ENCODE peak calls at places on chromosomes 4 and X, in five cellular contexts. A, W, E, V and L are unnamed samples.
A peak's percentile ranks its signal among the peaks of the same experiment; 100 is the strongest.

GRCh38 chr4:6894086-6894478 is 15.5 kb upstream of the TBC1D14 start:
- DNase-seq in V (no peak), A (no peak), W (peak; percentile 28), E (no peak), L (no peak)

GRCh38 chrX:17590892-17591740 is 146.2 kb upstream of the SCML1 start:
- DNase-seq in V (peak; percentile 80), A (no peak), W (no peak), E (no peak), L (no peak)

GRCh38 chr4:79455216-79455615 is 47.2 kb upstream of the GK2 start:
- DNase-seq in V (no peak), A (no peak), E (no peak), W (no peak), L (no peak)

GRCh38 chr4:162841769-162842168 is 324.9 kb downstream of the NAF1 start:
- DNase-seq in A (no peak), V (no peak), E (no peak), W (no peak), L (no peak)

GRCh38 chrX:119617511-119618164 is 11.4 kb upstream of the NKRF start:
- DNase-seq in E (no peak), V (no peak), A (no peak), W (no peak), L (no peak)

GRCh38 chr4:9926591-9926990 is 94.7 kb downstream of the SLC2A9 start:
- DNase-seq in A (no peak), E (no peak), W (no peak), V (no peak), L (no peak)

GRCh38 chr4:36547383-36547782 is 266.0 kb downstream of the DTHD1 start:
- DNase-seq in A (no peak), V (no peak), E (no peak), W (no peak), L (no peak)

GRCh38 chr4:68218044-68218443 is 27.4 kb downstream of the TMPRSS11B start:
- DNase-seq in A (no peak), V (no peak), E (no peak), W (no peak), L (no peak)

GRCh38 chr4:53168237-53168636 is 197.6 kb downstream of the SCFD2 start:
- DNase-seq in A (no peak), E (no peak), W (no peak), V (no peak), L (no peak)

GRCh38 chr4:150782921-150783320 is 201.0 kb downstream of the MAB21L2 start:
- DNase-seq in W (no peak), A (no peak), V (peak; percentile 13), E (no peak), L (no peak)

GRCh38 chr4:105620640-105621323 is 68.4 kb downstream of the ARHGEF38 start:
- DNase-seq in V (peak; percentile 15), A (no peak), E (no peak), W (no peak), L (no peak)

GRCh38 chrX:121931567-121931966 is 884.2 kb downstream of the GLUD2 start:
- DNase-seq in A (no peak), V (no peak), W (no peak), E (no peak), L (no peak)

GRCh38 chrX:120446503-120446902 is 22.6 kb downstream of the LAMP2 start:
- DNase-seq in E (no peak), V (no peak), W (no peak), A (no peak), L (peak; percentile 37)

GRCh38 chr4:38132140-38132673 is 172.0 kb downstream of the PTTG2 start:
- DNase-seq in V (peak; percentile 4), W (peak; percentile 86), E (peak; percentile 79), A (peak; percentile 74), L (peak; percentile 33)

GRCh38 chr4:157115613-157116340 is 39.8 kb downstream of the GLRB start:
- DNase-seq in E (no peak), A (no peak), W (no peak), V (no peak), L (peak; percentile 33)

GRCh38 chr4:7819446-7819845 is 120.2 kb downstream of the AFAP1 start:
- DNase-seq in W (no peak), A (no peak), E (no peak), V (no peak), L (no peak)

GRCh38 chrX:20378291-20378920 is 111.7 kb upstream of the RPS6KA3 start:
- DNase-seq in A (peak; percentile 9), W (peak; percentile 67), V (peak; percentile 46), E (no peak), L (no peak)

GRCh38 chrX:119040432-119040831 is 32.4 kb upstream of the CT47C1 start:
- DNase-seq in A (no peak), W (no peak), V (no peak), E (no peak), L (no peak)

GRCh38 chr4:165635261-165635838 is 237.7 kb upstream of the TLL1 start:
- DNase-seq in V (peak; percentile 95), W (no peak), E (no peak), A (no peak), L (no peak)

GRCh38 chrX:12494400-12495138 is 296.6 kb upstream of the PRPS2 start:
- DNase-seq in A (no peak), W (no peak), E (no peak), V (no peak), L (no peak)

GRCh38 chr4:151263455-151263854 is 13.5 kb upstream of the PRSS48 start:
- DNase-seq in V (no peak), E (no peak), W (no peak), A (no peak), L (no peak)

GRCh38 chrX:53171356-53171755 is 53.7 kb downstream of the KDM5C start:
- DNase-seq in W (no peak), V (peak; percentile 0), E (no peak), A (no peak), L (no peak)

GRCh38 chr4:108397850-108398249 is 222.5 kb upstream of the RPL34 start:
- DNase-seq in W (no peak), E (no peak), V (no peak), A (no peak), L (no peak)

GRCh38 chrX:3697220-3697684 is 16.2 kb downstream of the PRKX start:
- DNase-seq in W (no peak), A (no peak), E (no peak), V (peak; percentile 27), L (no peak)

GRCh38 chr4:167964766-167965373 is 127.5 kb upstream of the ANXA10 start:
- DNase-seq in A (no peak), W (no peak), V (no peak), E (no peak), L (no peak)

GRCh38 chr4:105708376-105709080 is at the start of the genes GSTCD and INTS12:
- DNase-seq in A (peak; percentile 82), E (peak; percentile 84), W (peak; percentile 96), V (peak; percentile 93), L (peak; percentile 77)

GRCh38 chr4:86129546-86129945 is 230.3 kb downstream of the MAPK10 start:
- DNase-seq in W (no peak), V (no peak), A (no peak), E (no peak), L (no peak)

GRCh38 chr4:103996059-103996458 is 276.3 kb upstream of the TACR3 start:
- DNase-seq in E (no peak), W (no peak), A (no peak), V (peak; percentile 70), L (no peak)

GRCh38 chr4:159649237-159649636 is 546.4 kb downstream of the RAPGEF2 start:
- DNase-seq in W (no peak), A (no peak), V (no peak), E (no peak), L (no peak)

GRCh38 chr4:95560791-95561190 is 12.0 kb upstream of the UNC5C start:
- DNase-seq in V (peak; percentile 0), W (no peak), A (no peak), E (no peak), L (no peak)

GRCh38 chr4:88857588-88857987 is 160.0 kb upstream of the NAP1L5 start:
- DNase-seq in W (no peak), V (no peak), A (no peak), E (no peak), L (no peak)

GRCh38 chr4:2651998-2652397 is 104.1 kb downstream of the TNIP2 start:
- DNase-seq in V (no peak), A (no peak), W (peak; percentile 33), E (no peak), L (no peak)

GRCh38 chrX:133859336-133859735 is 126.1 kb downstream of the GPC3 start:
- DNase-seq in V (peak; percentile 26), W (no peak), A (no peak), E (no peak), L (no peak)